ENCODE peak calls at places on chromosome 7, in six cellular contexts. One of them, this sample, is unnamed.

GRCh38 chr7:127904706-127905056 is 126.6 kb downstream of the LRRC4 start:
- DNase-seq in IMR-90: peak; percentile 55
- DNase-seq in H1: no peak
- DNase-seq in mesenchymal stem cell: peak; percentile 30
- DNase-seq in H9: no peak
- DNase-seq in trophoblast cell: no peak
- DNase-seq in this sample: no peak

GRCh38 chr7:94374721-94375120 is 20.0 kb upstream of the COL1A2 start:
- DNase-seq in IMR-90: no peak
- DNase-seq in H1: no peak
- DNase-seq in mesenchymal stem cell: peak; percentile 65
- DNase-seq in H9: no peak
- DNase-seq in trophoblast cell: no peak
- DNase-seq in this sample: no peak

GRCh38 chr7:108459922-108460551 is 3.8 kb upstream of the NRCAM start:
- DNase-seq in IMR-90: no peak
- DNase-seq in H1: no peak
- DNase-seq in mesenchymal stem cell: peak; percentile 21
- DNase-seq in H9: no peak
- DNase-seq in trophoblast cell: no peak
- DNase-seq in this sample: no peak

GRCh38 chr7:111094387-111094786 is 3.5 kb downstream of the LRRN3 start:
- DNase-seq in IMR-90: no peak
- DNase-seq in H1: no peak
- DNase-seq in mesenchymal stem cell: no peak
- DNase-seq in H9: no peak
- DNase-seq in trophoblast cell: no peak
- DNase-seq in this sample: no peak

GRCh38 chr7:4675771-4676373 is 6.2 kb upstream of the FOXK1 start:
- DNase-seq in IMR-90: no peak
- DNase-seq in H1: no peak
- DNase-seq in mesenchymal stem cell: no peak
- DNase-seq in H9: no peak
- DNase-seq in trophoblast cell: no peak
- DNase-seq in this sample: no peak

GRCh38 chr7:143305423-143306070 is 10.4 kb upstream of the CLCN1 start:
- DNase-seq in IMR-90: peak; percentile 37
- DNase-seq in H1: peak; percentile 88
- DNase-seq in mesenchymal stem cell: peak; percentile 51
- DNase-seq in H9: peak; percentile 64
- DNase-seq in trophoblast cell: peak; percentile 70
- DNase-seq in this sample: no peak

GRCh38 chr7:47458057-47458456 is 123.9 kb downstream of the TNS3 start:
- DNase-seq in IMR-90: peak; percentile 99
- DNase-seq in H1: no peak
- DNase-seq in mesenchymal stem cell: peak; percentile 91
- DNase-seq in H9: no peak
- DNase-seq in trophoblast cell: no peak
- DNase-seq in this sample: no peak

GRCh38 chr7:142813262-142813661 is 41.6 kb upstream of the EPHB6 start:
- DNase-seq in IMR-90: peak; percentile 46
- DNase-seq in H1: no peak
- DNase-seq in mesenchymal stem cell: peak; percentile 65
- DNase-seq in H9: peak; percentile 85
- DNase-seq in trophoblast cell: peak; percentile 88
- DNase-seq in this sample: no peak

GRCh38 chr7:74572301-74573090 is 85.0 kb upstream of the GTF2I start:
- DNase-seq in IMR-90: no peak
- DNase-seq in H1: no peak
- DNase-seq in mesenchymal stem cell: no peak
- DNase-seq in H9: no peak
- DNase-seq in trophoblast cell: no peak
- DNase-seq in this sample: no peak

GRCh38 chr7:131072505-131073091 is 255.1 kb upstream of the MKLN1 start:
- DNase-seq in IMR-90: peak; percentile 34
- DNase-seq in H1: no peak
- DNase-seq in mesenchymal stem cell: peak; percentile 32
- DNase-seq in H9: peak; percentile 46
- DNase-seq in trophoblast cell: peak; percentile 44
- DNase-seq in this sample: no peak

GRCh38 chr7:55055479-55055878 is 36.7 kb downstream of the EGFR start:
- DNase-seq in IMR-90: peak; percentile 92
- DNase-seq in H1: no peak
- DNase-seq in mesenchymal stem cell: peak; percentile 87
- DNase-seq in H9: no peak
- DNase-seq in trophoblast cell: no peak
- DNase-seq in this sample: no peak

GRCh38 chr7:92714767-92715166 is 121.6 kb downstream of the CDK6 start:
- DNase-seq in IMR-90: no peak
- DNase-seq in H1: no peak
- DNase-seq in mesenchymal stem cell: no peak
- DNase-seq in H9: no peak
- DNase-seq in trophoblast cell: no peak
- DNase-seq in this sample: no peak

GRCh38 chr7:104272767-104273384 is 55.5 kb upstream of the LHFPL3 start:
- DNase-seq in IMR-90: peak; percentile 57
- DNase-seq in H1: no peak
- DNase-seq in mesenchymal stem cell: peak; percentile 19
- DNase-seq in H9: no peak
- DNase-seq in trophoblast cell: no peak
- DNase-seq in this sample: no peak

GRCh38 chr7:140597425-140597949 is 43.1 kb downstream of the DENND2A start:
- DNase-seq in IMR-90: no peak
- DNase-seq in H1: no peak
- DNase-seq in mesenchymal stem cell: no peak
- DNase-seq in H9: no peak
- DNase-seq in trophoblast cell: no peak
- DNase-seq in this sample: no peak

GRCh38 chr7:22277375-22277774 is 79.6 kb downstream of the RAPGEF5 start:
- DNase-seq in IMR-90: no peak
- DNase-seq in H1: no peak
- DNase-seq in mesenchymal stem cell: no peak
- DNase-seq in H9: no peak
- DNase-seq in trophoblast cell: no peak
- DNase-seq in this sample: no peak

GRCh38 chr7:154874409-154875113 is 128.4 kb downstream of the PAXIP1 start:
- DNase-seq in IMR-90: no peak
- DNase-seq in H1: no peak
- DNase-seq in mesenchymal stem cell: no peak
- DNase-seq in H9: no peak
- DNase-seq in trophoblast cell: no peak
- DNase-seq in this sample: no peak

GRCh38 chr7:4883352-4884144 is at the start of gene RADIL:
- DNase-seq in IMR-90: peak; percentile 74
- DNase-seq in H1: peak; percentile 99
- DNase-seq in mesenchymal stem cell: peak; percentile 78
- DNase-seq in H9: peak; percentile 95
- DNase-seq in trophoblast cell: peak; percentile 69
- DNase-seq in this sample: peak; percentile 90

DNA sequence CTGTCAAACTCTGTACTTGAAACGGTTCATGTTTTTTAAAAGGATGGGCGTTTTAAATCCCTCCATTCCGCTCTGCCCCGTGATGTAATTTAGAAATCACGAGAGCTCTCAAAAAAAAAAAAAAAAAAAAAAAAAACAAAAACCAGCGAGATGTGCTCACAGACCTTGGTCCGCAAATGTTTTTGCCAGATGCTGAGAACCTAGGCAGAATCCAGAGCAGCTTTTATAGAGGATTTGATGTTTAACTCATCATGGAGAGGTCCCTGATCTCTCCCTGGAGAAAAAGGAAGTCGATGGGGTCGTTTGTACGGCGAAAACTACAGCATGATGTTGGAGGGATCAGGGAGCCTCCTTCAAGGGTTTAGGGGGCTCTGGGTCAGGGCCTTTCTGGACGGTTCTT is 114.8 kb upstream of the CARD11 start:
- DNase-seq in IMR-90: no peak
- DNase-seq in H1: no peak
- DNase-seq in mesenchymal stem cell: no peak
- DNase-seq in H9: no peak
- DNase-seq in trophoblast cell: no peak
- DNase-seq in this sample: no peak
- H2AFZ ChIP-seq in IMR-90: no peak overlapping the region
- H2AFZ ChIP-seq in H1: no peak overlapping the region
- H2AFZ ChIP-seq in mesenchymal stem cell: no peak overlapping the region
- H2AFZ ChIP-seq in H9: no peak overlapping the region
- H2AFZ ChIP-seq in trophoblast cell: no peak overlapping the region
- H2AFZ ChIP-seq in this sample: peak overlapping the region; percentile 89

GRCh38 chr7:1232103-1232466 is 587 bp upstream of the UNCX start:
- DNase-seq in IMR-90: no peak
- DNase-seq in H1: no peak
- DNase-seq in mesenchymal stem cell: no peak
- DNase-seq in H9: no peak
- DNase-seq in trophoblast cell: no peak
- DNase-seq in this sample: no peak

GRCh38 chr7:1229956-1230355 is 2.7 kb upstream of the UNCX start:
- DNase-seq in IMR-90: no peak
- DNase-seq in H1: no peak
- DNase-seq in mesenchymal stem cell: no peak
- DNase-seq in H9: peak; percentile 70
- DNase-seq in trophoblast cell: no peak
- DNase-seq in this sample: no peak

GRCh38 chr7:1231214-1232102 is 1.2 kb upstream of the UNCX start:
- DNase-seq in IMR-90: no peak
- DNase-seq in H1: no peak
- DNase-seq in mesenchymal stem cell: no peak
- DNase-seq in H9: peak; percentile 71
- DNase-seq in trophoblast cell: no peak
- DNase-seq in this sample: no peak

GRCh38 chr7:1229334-1229935 is 3.2 kb upstream of the UNCX start:
- DNase-seq in IMR-90: no peak
- DNase-seq in H1: no peak
- DNase-seq in mesenchymal stem cell: no peak
- DNase-seq in H9: peak; percentile 49
- DNase-seq in trophoblast cell: no peak
- DNase-seq in this sample: no peak

DNA sequence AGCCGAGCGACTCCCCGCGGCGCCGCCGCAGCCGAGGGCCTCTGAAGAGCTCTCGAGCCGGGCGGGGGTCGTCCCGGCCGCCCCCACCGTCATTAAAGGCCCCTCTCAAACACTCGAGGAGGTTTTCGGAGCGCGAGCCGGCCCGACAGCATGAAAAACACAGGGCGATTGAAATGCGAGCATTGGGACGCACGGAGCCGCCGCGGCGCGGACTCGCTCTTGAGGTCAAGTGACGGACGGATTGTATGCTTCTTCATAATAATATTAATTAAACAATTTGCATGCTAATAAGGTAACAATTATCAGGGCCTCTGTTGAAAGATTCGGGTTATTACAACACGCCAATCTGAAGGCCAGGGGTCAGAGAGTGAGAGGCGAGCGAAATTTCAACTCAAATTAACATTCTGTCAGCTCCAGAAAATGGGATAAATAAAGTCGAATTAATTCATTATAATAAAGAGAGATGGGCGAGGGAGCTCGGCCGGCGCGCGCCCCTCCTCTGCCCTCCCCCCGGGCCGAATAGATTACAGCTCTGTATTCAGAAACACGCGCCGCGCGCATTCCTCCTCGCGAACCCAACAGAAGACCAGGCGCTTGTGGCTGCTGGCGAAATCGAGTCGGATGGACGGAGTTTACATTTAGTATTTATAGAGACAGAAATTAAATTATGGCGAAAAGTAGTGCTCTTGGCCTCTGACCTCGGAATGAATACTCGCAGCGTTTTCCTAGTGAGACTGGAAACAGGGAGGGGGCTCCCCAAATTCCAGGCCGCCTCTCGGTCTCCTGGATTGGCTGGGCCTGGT is 2.1 kb upstream of the UNCX start:
- DNase-seq in IMR-90: no peak
- DNase-seq in H1: no peak
- DNase-seq in mesenchymal stem cell: no peak
- DNase-seq in H9: peak; percentile 52
- DNase-seq in trophoblast cell: no peak
- DNase-seq in this sample: no peak
- H3K14ac ChIP-seq in IMR-90: no peak overlapping the region
- H3K14ac ChIP-seq in H1: no peak overlapping the region
- H3K14ac ChIP-seq in mesenchymal stem cell: no peak overlapping the region
- H3K14ac ChIP-seq in H9: no peak overlapping the region
- H3K14ac ChIP-seq in trophoblast cell: no peak overlapping the region
- H3K14ac ChIP-seq in this sample: no peak overlapping the region

GRCh38 chr7:28180364-28181147 is at the start of gene JAZF1:
- DNase-seq in IMR-90: peak; percentile 63
- DNase-seq in H1: peak; percentile 81
- DNase-seq in mesenchymal stem cell: peak; percentile 65
- DNase-seq in H9: peak; percentile 88
- DNase-seq in trophoblast cell: no peak
- DNase-seq in this sample: peak; percentile 57
- H3K4ac ChIP-seq in IMR-90: peak within 1 kb of the TSS; percentile 79
- H3K4ac ChIP-seq in H1: no peak within 1 kb of the TSS
- H3K4ac ChIP-seq in mesenchymal stem cell: peak within 1 kb of the TSS; percentile 62
- H3K4ac ChIP-seq in H9: no peak within 1 kb of the TSS
- H3K4ac ChIP-seq in trophoblast cell: no peak within 1 kb of the TSS
- H3K4ac ChIP-seq in this sample: no peak within 1 kb of the TSS

DNA sequence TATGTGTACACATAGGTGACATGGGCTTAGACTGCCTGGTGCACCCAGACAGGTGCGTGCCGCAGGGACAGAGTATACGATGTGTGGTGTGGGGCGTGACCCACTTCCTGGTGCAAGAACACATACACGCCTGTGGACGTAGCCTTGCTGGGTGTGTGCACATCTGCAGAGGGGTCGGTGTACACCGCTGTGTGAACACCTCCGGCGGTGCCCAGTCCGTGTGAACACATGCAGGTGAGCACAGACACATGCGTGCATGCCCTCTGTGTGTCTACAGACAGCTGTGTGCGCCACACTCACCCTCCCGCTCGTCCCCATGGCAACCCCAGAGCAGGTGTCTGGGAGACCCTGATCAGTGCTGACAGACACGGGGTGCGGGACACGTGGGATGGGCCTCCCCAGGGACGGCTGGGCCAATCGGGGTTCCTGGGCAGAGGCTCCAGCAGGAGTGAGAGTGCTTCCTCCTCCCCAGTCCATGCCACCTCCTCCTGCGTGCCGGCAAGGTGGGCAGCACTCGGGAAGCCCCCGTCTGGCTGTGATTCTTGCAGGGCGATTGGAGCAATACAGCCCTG is 23.4 kb downstream of the ELFN1 start:
- DNase-seq in IMR-90: no peak
- DNase-seq in H1: peak; percentile 53
- DNase-seq in mesenchymal stem cell: no peak
- DNase-seq in H9: peak; percentile 31
- DNase-seq in trophoblast cell: no peak
- DNase-seq in this sample: no peak
- H2AFZ ChIP-seq in IMR-90: peak overlapping the region; percentile 14
- H2AFZ ChIP-seq in H1: no peak overlapping the region
- H2AFZ ChIP-seq in mesenchymal stem cell: no peak overlapping the region
- H2AFZ ChIP-seq in H9: no peak overlapping the region
- H2AFZ ChIP-seq in trophoblast cell: no peak overlapping the region
- H2AFZ ChIP-seq in this sample: no peak overlapping the region